ENCODE peak calls at places on chromosomes 13 and 19, in five cellular contexts. W is IMR-90, H is A549, C is tibial nerve, Q is testis. L is an unnamed sample.

GRCh38 chr19:39824143-39825092 is 9.5 kb downstream of the DYRK1B start:
- DNase-seq in W (peak; percentile 91), H (no peak), C (peak; percentile 83), Q (peak; percentile 93), L (no peak)

GRCh38 chr19:42362891-42363440 is 27.1 kb downstream of the CNFN start:
- DNase-seq in W (no peak), H (no peak), C (no peak), Q (no peak), L (no peak)

GRCh38 chr19:19461671-19462622 is 53.4 kb downstream of the TSSK6 start:
- DNase-seq in W (no peak), H (no peak), C (no peak), Q (peak; percentile 54), L (no peak)

GRCh38 chr19:12293771-12294307 is 844 bp downstream of the ZNF44 start:
- DNase-seq in W (peak; percentile 46), H (peak; percentile 15), C (peak; percentile 33), Q (peak; percentile 71), L (no peak)

GRCh38 chr19:29076963-29077362 is 136.0 kb downstream of the UQCRFS1 start:
- DNase-seq in W (no peak), H (no peak), C (no peak), Q (no peak), L (no peak)

GRCh38 chr19:16385296-16385695 is 60.7 kb downstream of the KLF2 start:
- DNase-seq in W (no peak), H (no peak), C (no peak), Q (no peak), L (no peak)

GRCh38 chr13:112693831-112694497 is 4.1 kb downstream of the ATP11A start:
- DNase-seq in W (peak; percentile 90), H (no peak), C (no peak), Q (peak; percentile 53), L (no peak)

GRCh38 chr19:42386974-42387707 is 3.0 kb downstream of the CNFN start:
- DNase-seq in W (peak; percentile 33), H (peak; percentile 100), C (peak; percentile 18), Q (peak; percentile 75), L (no peak)

GRCh38 chr19:40523322-40524047 is 53.2 kb upstream of the SHKBP1 start:
- DNase-seq in W (peak; percentile 44), H (peak; percentile 93), C (no peak), Q (peak; percentile 81), L (no peak)

GRCh38 chr19:28960586-28960985 is 252.4 kb downstream of the UQCRFS1 start:
- DNase-seq in W (no peak), H (no peak), C (no peak), Q (no peak), L (no peak)

GRCh38 chr19:10321417-10321797 is 5.6 kb upstream of the FDX2 start:
- DNase-seq in W (no peak), H (no peak), C (no peak), Q (no peak), L (no peak)

GRCh38 chr13:82698941-82699340 is 1183.3 kb downstream of the SLITRK1 start:
- DNase-seq in W (no peak), H (no peak), C (no peak), Q (no peak), L (no peak)

GRCh38 chr19:23783634-23784033 is 24.9 kb upstream of the ZNF681 start:
- DNase-seq in W (no peak), H (no peak), C (no peak), Q (no peak), L (no peak)

GRCh38 chr19:31818740-31819228 is 469.5 kb upstream of the TSHZ3 start:
- DNase-seq in W (no peak), H (no peak), C (no peak), Q (no peak), L (no peak)

GRCh38 chr13:20779405-20779804 is 5.6 kb upstream of the EEF1AKMT1 start:
- DNase-seq in W (no peak), H (no peak), C (no peak), Q (no peak), L (no peak)

GRCh38 chr13:73970413-73971055 is 163.7 kb downstream of the KLF12 start:
- DNase-seq in W (no peak), H (no peak), C (no peak), Q (no peak), L (no peak)

GRCh38 chr13:63636231-63636993 is 2220.8 kb upstream of the PCDH20 start:
- DNase-seq in W (no peak), H (peak; percentile 0), C (no peak), Q (no peak), L (no peak)

GRCh38 chr13:30665638-30666037 is 47.9 kb downstream of the USPL1 start:
- DNase-seq in W (no peak), H (no peak), C (no peak), Q (no peak), L (no peak)

GRCh38 chr13:93673885-93674284 is 447.3 kb downstream of the GPC6 start:
- DNase-seq in W (no peak), H (no peak), C (no peak), Q (no peak), L (no peak)

GRCh38 chr19:4007836-4008539 is 452 bp downstream of the PIAS4 start:
- DNase-seq in W (no peak), H (no peak), C (no peak), Q (peak; percentile 71), L (no peak)

GRCh38 chr19:4980087-4980486 is 11.2 kb downstream of the KDM4B start:
- DNase-seq in W (no peak), H (no peak), C (no peak), Q (no peak), L (no peak)

GRCh38 chr13:87235621-87236020 is 435.6 kb upstream of the SLITRK5 start:
- DNase-seq in W (peak; percentile 28), H (no peak), C (no peak), Q (no peak), L (no peak)

GRCh38 chr13:50404769-50405168 is 389.5 kb downstream of the KCNRG start:
- DNase-seq in W (no peak), H (no peak), C (no peak), Q (no peak), L (no peak)

GRCh38 chr19:13302521-13303270 is 152.5 kb downstream of the IER2 start:
- DNase-seq in W (no peak), H (no peak), C (no peak), Q (no peak), L (no peak)

GRCh38 chr19:22620401-22620800 is 13.7 kb upstream of the ZNF492 start:
- DNase-seq in W (no peak), H (no peak), C (no peak), Q (peak; percentile 2), L (peak; percentile 44)
- H3K4me3 ChIP-seq in W (no peak overlapping the region), H (no peak overlapping the region), C (no peak overlapping the region), Q (no peak overlapping the region), L (no peak overlapping the region)

DNA sequence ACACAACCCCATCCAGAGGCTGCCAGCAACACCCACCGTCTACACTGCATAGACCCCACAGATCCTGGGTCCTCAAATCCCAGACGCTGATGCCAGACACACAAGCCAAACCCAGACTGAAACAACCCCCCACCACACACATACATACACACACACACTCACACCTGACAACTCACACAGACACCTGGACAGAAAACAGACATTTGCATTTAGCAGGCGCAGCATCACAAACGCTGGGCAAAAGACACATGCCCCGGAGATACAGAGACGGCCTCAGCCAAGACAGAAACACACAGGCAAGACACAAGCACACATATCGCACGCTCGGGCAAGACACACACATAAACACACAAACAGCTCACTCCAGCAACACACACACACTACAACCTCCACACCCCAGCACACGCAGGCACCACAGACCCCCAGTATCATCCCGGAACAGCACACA is 1.3 kb downstream of the BBC3 start:
- DNase-seq in W (peak; percentile 37), H (no peak), C (no peak), Q (peak; percentile 45), L (no peak)
- TF ChIP-seq POLR2A in W (no peak), H (no peak), C (no peak), Q (no peak), L (no peak)

DNA sequence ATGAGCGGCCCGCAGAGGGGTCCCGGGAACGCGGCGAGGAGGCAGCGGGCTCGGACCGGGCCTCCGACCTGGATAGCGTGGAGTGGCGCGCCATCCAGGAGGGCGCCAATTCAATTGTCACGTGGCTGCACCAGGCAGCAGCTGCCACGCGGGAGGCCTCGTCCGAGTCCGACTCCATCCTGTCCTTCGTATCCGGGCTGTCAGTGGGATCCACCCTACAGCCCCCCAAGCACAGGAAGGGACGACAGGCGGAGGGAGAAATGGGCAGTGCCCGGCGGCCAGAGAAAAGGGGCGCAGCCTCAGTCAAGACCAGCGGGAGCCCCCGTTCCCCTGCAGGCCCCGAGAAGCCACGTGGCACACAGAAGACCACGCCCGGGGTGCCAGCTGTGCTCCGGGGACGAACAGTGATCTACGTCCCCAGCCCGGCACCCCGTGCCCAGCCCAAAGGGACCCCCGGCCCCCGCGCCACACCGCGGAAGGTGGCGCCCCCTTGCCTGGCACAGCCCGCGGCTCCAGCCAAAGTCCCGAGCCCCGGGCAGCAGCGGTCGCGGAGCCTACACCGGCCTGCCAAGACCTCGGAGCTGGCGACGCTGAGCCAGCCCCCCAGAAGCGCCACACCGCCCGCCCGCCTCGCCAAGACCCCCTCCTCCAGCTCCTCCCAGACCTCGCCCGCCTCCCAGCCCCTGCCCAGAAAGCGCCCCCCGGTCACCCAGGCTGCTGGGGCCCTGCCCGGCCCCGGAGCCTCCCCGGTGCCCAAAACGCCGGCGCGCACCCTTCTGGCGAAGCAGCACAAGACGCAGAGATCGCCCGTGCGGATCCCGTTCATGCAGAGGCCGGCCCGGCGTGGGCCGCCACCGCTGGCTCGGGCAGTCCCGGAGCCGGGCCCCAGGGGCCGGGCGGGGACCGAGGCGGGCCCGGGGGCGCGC is 10.5 kb downstream of the C19orf25 start:
- DNase-seq in W (peak; percentile 37), H (no peak), C (no peak), Q (no peak), L (no peak)
- H3K27ac ChIP-seq in W (no peak overlapping the region), H (peak overlapping the region; percentile 61), C (no peak overlapping the region), Q (no peak overlapping the region), L (no peak overlapping the region)

GRCh38 chr19:1417145-1417544 is 9.8 kb downstream of the DAZAP1 start:
- DNase-seq in W (peak; percentile 64), H (no peak), C (no peak), Q (no peak), L (no peak)

GRCh38 chr19:1418951-1419735 is 11.8 kb downstream of the DAZAP1 start:
- DNase-seq in W (no peak), H (no peak), C (no peak), Q (no peak), L (no peak)

GRCh38 chr19:1416014-1416841 is 8.8 kb downstream of the DAZAP1 start:
- DNase-seq in W (peak; percentile 31), H (no peak), C (no peak), Q (no peak), L (no peak)

GRCh38 chr19:1418494-1418775 is 11.0 kb downstream of the DAZAP1 start:
- DNase-seq in W (no peak), H (no peak), C (no peak), Q (no peak), L (no peak)

DNA sequence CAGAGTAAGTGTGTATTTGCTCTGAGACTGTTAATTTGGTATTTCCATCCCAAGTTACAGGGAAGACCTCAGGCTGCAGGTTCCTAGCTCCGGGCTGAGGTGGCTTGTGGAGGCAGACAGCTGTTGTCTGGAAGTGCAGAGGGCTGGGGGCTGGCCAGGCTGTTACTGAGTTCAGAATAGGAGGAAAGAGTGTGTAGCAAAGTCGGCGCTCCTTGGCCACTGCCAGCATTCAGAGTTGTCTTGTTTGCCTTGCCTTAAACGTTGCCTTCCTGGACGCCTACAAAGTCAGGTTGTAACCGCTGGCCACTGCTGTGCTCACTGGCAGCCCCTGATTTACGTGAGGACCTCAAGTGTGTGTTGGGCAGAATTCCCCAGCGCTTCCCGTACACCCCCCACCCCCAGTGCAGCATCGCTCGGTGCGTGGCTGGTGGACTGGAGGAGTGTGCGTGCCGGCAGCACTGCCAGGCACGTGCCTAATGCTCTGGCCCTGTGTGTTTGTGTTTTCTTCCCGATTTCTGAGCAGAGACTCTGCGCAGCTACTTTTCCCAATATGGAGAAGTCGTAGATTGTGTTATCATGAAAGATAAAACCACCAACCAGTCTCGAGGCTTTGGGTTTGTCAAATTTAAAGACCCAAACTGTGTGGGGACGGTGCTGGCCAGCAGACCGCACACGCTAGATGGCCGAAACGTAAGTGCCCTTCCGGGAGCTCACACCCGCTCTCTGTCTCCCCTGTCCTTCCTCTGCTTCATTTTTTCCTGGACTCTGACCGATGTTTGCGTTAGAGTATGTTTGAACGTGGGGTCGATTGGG is 10.5 kb downstream of the DAZAP1 start:
- DNase-seq in W (no peak), H (no peak), C (no peak), Q (peak; percentile 71), L (no peak)
- H3K4me3 ChIP-seq in W (no peak overlapping the region), H (no peak overlapping the region), C (no peak overlapping the region), Q (no peak overlapping the region), L (no peak overlapping the region)

L was measured in vagina.